ENCODE peak calls at places on chromosomes 4 and X, in eight cellular contexts. E is lower leg skin, Q is PC-3, F is adrenal gland, Y is GM12864, L is astrocyte of the spinal cord, C is endothelial cell of umbilical vein, O is cardiac fibroblast. P is an unnamed sample.

GRCh38 chr4:158259955-158260575 is 49.8 kb downstream of the TMEM144 start:
- DNase-seq in Y (no peak), Q (peak; percentile 70), O (peak; percentile 70), C (peak; percentile 53), L (peak; percentile 58), E (no peak), F (no peak), P (no peak)

GRCh38 chr4:102308032-102308799 is 37.1 kb downstream of the SLC39A8 start:
- DNase-seq in Q (no peak), C (no peak), F (no peak), O (peak; percentile 59), E (no peak), L (no peak), Y (no peak), P (no peak)

GRCh38 chrX:37302569-37302968 is 46.6 kb upstream of the PRRG1 start:
- DNase-seq in C (peak; percentile 43), Q (peak; percentile 52), L (no peak), F (peak; percentile 32), Y (no peak), E (no peak), O (peak; percentile 49), P (no peak)

GRCh38 chr4:173924561-173924960 is 358.9 kb downstream of the FBXO8 start:
- DNase-seq in F (no peak), O (no peak), E (no peak), L (no peak), Y (no peak), Q (no peak), C (no peak), P (no peak)

GRCh38 chr4:79273918-79274317 is 51.9 kb downstream of the NAA11 start:
- DNase-seq in L (no peak), Q (no peak), C (no peak), E (no peak), O (no peak), Y (no peak), F (no peak), P (no peak)

GRCh38 chr4:36053931-36054330 is 190.4 kb downstream of the ARAP2 start:
- DNase-seq in E (no peak), Q (no peak), F (no peak), Y (no peak), C (no peak), L (peak; percentile 87), O (no peak), P (no peak)

GRCh38 chr4:126947536-126947935 is 685.2 kb upstream of the INTU start:
- DNase-seq in Q (no peak), Y (no peak), C (no peak), O (no peak), E (no peak), L (no peak), F (no peak), P (no peak)

GRCh38 chr4:140719022-140719421 is 37.2 kb downstream of the TBC1D9 start:
- DNase-seq in C (peak; percentile 62), L (peak; percentile 56), F (no peak), Y (no peak), Q (no peak), O (peak; percentile 90), E (no peak), P (no peak)

GRCh38 chrX:40612511-40612910 is 10.7 kb upstream of the MPC1L start:
- DNase-seq in Y (no peak), C (no peak), Q (no peak), O (no peak), L (no peak), E (no peak), F (no peak), P (no peak)

GRCh38 chrX:96771500-96771899 is 86.9 kb downstream of the DIAPH2 start:
- DNase-seq in C (peak; percentile 1), E (no peak), O (no peak), L (no peak), Q (no peak), F (no peak), Y (no peak), P (no peak)

GRCh38 chr4:165716472-165716871 is 156.6 kb upstream of the TLL1 start:
- DNase-seq in C (no peak), Y (no peak), O (peak; percentile 31), L (no peak), E (no peak), F (no peak), Q (no peak), P (no peak)

GRCh38 chr4:14726441-14727405 is 275.6 kb upstream of the CPEB2 start:
- DNase-seq in C (no peak), Q (peak; percentile 82), L (peak; percentile 72), E (no peak), O (peak; percentile 78), Y (no peak), F (no peak), P (no peak)

GRCh38 chrX:19888419-19888879 is 1.0 kb upstream of the SH3KBP1 start:
- DNase-seq in Y (no peak), C (peak; percentile 70), Q (peak; percentile 80), E (no peak), O (peak; percentile 86), F (peak; percentile 47), L (peak; percentile 79), P (peak; percentile 45)

GRCh38 chr4:169583563-169583962 is 28.8 kb downstream of the NEK1 start:
- DNase-seq in O (peak; percentile 77), Q (no peak), C (peak; percentile 10), L (peak; percentile 37), E (no peak), F (no peak), Y (no peak), P (no peak)

GRCh38 chr4:187618701-187619278 is 376.8 kb upstream of the ZFP42 start:
- DNase-seq in Q (peak; percentile 21), F (no peak), C (no peak), O (peak; percentile 44), Y (no peak), L (peak; percentile 48), E (no peak), P (no peak)

GRCh38 chr4:40731792-40732245 is 17.9 kb upstream of the NSUN7 start:
- DNase-seq in F (peak; percentile 68), L (no peak), Y (no peak), E (no peak), C (peak; percentile 49), O (no peak), Q (no peak), P (no peak)

GRCh38 chr4:83197555-83198235 is 83.2 kb upstream of the PLAC8 start:
- DNase-seq in E (no peak), L (no peak), Y (no peak), F (peak; percentile 30), O (no peak), C (no peak), Q (no peak), P (peak; percentile 84)

GRCh38 chr4:6732441-6733357 is 16.7 kb downstream of the BLOC1S4 start:
- DNase-seq in Y (no peak), O (peak; percentile 91), E (peak; percentile 90), Q (peak; percentile 74), L (peak; percentile 91), F (peak; percentile 85), C (peak; percentile 15), P (peak; percentile 52)

GRCh38 chr4:176788971-176789370 is 3.8 kb downstream of the VEGFC start:
- DNase-seq in C (no peak), L (no peak), O (no peak), F (no peak), Y (no peak), E (no peak), Q (peak; percentile 10), P (no peak)
- H3K4me3 ChIP-seq in C (no peak overlapping the region), L (peak overlapping the region; percentile 8), O (peak overlapping the region; percentile 7), F (no peak overlapping the region), Y (no peak overlapping the region), E (no peak overlapping the region), Q (peak overlapping the region; percentile 98), P (no peak overlapping the region)

DNA sequence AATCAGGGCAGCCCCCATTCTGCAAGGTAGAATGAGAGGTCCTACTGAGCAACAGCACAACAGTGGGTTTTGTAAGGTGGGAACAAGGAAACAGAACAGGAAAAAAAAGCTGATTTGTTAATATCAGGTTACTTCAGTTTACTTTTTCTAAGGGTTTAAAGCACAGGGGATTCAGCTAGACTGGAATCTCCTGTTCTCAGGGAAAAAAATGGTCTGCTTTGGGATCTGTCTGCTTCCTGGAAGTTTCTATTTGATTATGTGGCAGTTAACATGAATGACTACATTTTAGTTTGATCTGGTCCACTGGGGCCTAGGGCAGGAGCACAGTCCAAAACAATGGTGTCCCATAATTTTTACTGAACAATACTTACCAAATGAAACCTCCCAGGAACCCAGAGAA is 104.6 kb downstream of the FBXW7 start:
- DNase-seq in L (no peak), Y (no peak), C (no peak), Q (peak; percentile 9), F (no peak), E (no peak), O (no peak), P (no peak)
- H3K4me3 ChIP-seq in L (no peak overlapping the region), Y (no peak overlapping the region), C (no peak overlapping the region), Q (no peak overlapping the region), F (no peak overlapping the region), E (no peak overlapping the region), O (no peak overlapping the region), P (no peak overlapping the region)

DNA sequence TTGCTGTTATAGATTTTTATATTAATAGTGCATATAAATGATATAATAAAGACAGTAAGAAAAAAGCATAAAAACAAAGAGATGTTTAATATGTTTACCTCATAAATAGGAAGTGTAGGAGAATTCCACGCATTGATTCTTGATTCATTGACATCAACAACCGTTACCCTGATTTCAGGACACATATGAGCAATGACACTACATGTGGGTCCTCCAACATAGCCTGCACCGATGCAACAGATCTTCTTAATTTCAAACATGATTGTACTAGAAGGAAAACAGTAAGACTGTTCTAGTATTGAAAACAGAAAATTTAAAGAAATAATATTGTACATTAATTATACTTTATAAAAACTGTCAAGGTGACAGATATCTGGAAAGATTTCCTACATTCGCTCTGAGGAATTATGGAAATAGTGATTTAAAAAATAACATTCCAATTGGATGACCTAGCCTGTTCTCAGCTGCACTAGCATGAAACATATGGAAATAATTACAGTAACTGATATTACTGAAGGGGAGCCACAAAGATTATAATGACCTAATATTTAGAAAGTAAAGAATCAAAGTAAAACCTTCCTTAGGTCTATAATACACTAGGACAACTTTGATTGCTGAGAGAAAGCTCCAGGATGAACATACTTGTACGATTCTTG is 5.9 kb downstream of the UGDH start:
- DNase-seq in C (peak; percentile 60), L (peak; percentile 81), F (no peak), O (peak; percentile 79), Q (peak; percentile 6), E (no peak), Y (no peak), P (no peak)
- H3K4me3 ChIP-seq in C (no peak overlapping the region), L (no peak overlapping the region), F (no peak overlapping the region), O (no peak overlapping the region), Q (no peak overlapping the region), E (no peak overlapping the region), Y (no peak overlapping the region), P (no peak overlapping the region)

DNA sequence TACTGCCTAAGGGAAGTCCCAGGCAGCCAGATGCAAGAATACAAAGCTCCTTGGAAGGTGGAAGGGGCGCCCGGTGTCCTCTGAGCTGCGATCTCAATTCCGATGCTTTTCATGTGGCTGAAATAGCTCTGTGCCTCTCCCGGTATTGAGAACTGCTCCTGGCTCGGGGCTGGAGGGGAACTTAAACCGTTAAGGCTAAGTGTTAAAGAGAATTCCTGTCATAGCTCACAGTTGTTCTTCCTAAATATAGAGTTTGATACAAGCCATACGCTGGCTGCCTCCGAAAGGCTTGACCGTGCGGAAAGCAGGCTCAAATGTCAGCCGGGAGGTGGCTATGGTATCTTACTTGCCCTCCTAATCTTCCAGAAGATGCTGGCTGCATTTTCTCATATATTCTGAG is at the start of gene SMPX:
- DNase-seq in F (no peak), O (no peak), E (no peak), Y (no peak), Q (no peak), L (no peak), C (no peak), P (no peak)
- H3K4me3 ChIP-seq in F (no peak within 1 kb of the TSS), O (no peak within 1 kb of the TSS), E (no peak within 1 kb of the TSS), Y (no peak within 1 kb of the TSS), Q (no peak within 1 kb of the TSS), L (no peak within 1 kb of the TSS), C (no peak within 1 kb of the TSS), P (no peak within 1 kb of the TSS)

GRCh38 chr4:76830612-76831474 is 67.1 kb downstream of the SOWAHB start:
- DNase-seq in O (peak; percentile 81), Q (peak; percentile 80), Y (no peak), F (peak; percentile 51), C (peak; percentile 98), E (no peak), L (peak; percentile 79), P (peak; percentile 91)
- H3K4me3 ChIP-seq in O (no peak overlapping the region), Q (no peak overlapping the region), Y (no peak overlapping the region), F (no peak overlapping the region), C (no peak overlapping the region), E (no peak overlapping the region), L (no peak overlapping the region), P (peak overlapping the region; percentile 22)

P was measured in colonic mucosa.